ENCODE peak calls at places on chromosome 2, in eight cellular contexts. S, Y, I, H, D, X, A and P are unnamed samples. For H3K36me3 and H3K4me1, the result is how much of the 10 kb centered on the place peaks cover.

GRCh38 chr2:23418490-23418911 is 33.5 kb downstream of the KLHL29 start:
- DNase-seq in A (peak), D (no peak), S (no peak), I (no peak), H (peak), X (peak), Y (no peak), P (no peak)

GRCh38 chr2:85326946-85327756 is 638 bp downstream of the TGOLN2 start:
- DNase-seq in H (peak), X (peak), A (peak), Y (peak), D (peak), S (peak), I (peak), P (no peak)

GRCh38 chr2:150319085-150319484 is 168.4 kb downstream of the RND3 start:
- DNase-seq in A (no peak), D (no peak), X (no peak), Y (no peak), I (no peak), S (no peak), H (no peak), P (no peak)

GRCh38 chr2:163191372-163191771 is 352.8 kb upstream of the KCNH7 start:
- DNase-seq in H (peak), I (peak), S (no peak), Y (peak), D (no peak), X (peak), A (peak), P (no peak)

GRCh38 chr2:104026726-104027125 is 827.2 kb upstream of the POU3F3 start:
- DNase-seq in D (no peak), X (peak), S (no peak), H (no peak), Y (no peak), A (no peak), I (no peak), P (no peak)

GRCh38 chr2:215401896-215402379 is 33.9 kb downstream of the FN1 start:
- DNase-seq in Y (no peak), X (peak), I (peak), A (peak), D (no peak), S (no peak), H (peak), P (no peak)

GRCh38 chr2:73243884-73244570 is 9.9 kb downstream of the CCT7 start:
- DNase-seq in X (peak), Y (no peak), A (peak), S (peak), H (peak), D (peak), I (no peak), P (no peak)

GRCh38 chr2:222404126-222404891 is 20.0 kb upstream of the SGPP2 start:
- DNase-seq in Y (peak), D (no peak), A (no peak), I (peak), S (no peak), H (peak), X (no peak), P (no peak)

GRCh38 chr2:18763338-18763737 is 174.0 kb upstream of the NT5C1B start:
- DNase-seq in Y (no peak), A (no peak), X (peak), S (no peak), H (peak), I (no peak), D (no peak), P (no peak)

DNA sequence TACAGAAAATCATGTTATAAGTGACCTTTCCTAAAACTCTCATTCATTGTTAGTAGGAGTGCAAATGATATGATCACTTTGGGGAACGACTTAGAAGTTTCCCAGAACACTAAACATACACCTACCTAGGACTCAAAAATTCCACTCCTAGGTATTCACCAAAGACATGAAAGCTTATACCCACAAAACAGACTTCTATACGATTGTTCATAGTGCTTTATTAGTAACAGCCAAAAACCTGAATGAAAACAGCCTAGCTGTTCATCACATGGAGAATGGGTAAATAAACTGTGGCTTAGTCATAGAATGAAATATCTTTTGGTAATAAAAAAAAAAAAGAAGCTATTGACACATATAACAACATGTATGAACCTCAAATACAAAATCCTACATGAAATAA is 8.8 kb downstream of the NOL10 start:
- DNase-seq in Y (no peak), A (peak), H (no peak), S (no peak), I (no peak), D (no peak), X (no peak), P (no peak)
- H3K36me3 ChIP-seq in Y (under half), A (under half), H (under half), S (under half), I (half or more), D (under half), X (under half), P (under half)

DNA sequence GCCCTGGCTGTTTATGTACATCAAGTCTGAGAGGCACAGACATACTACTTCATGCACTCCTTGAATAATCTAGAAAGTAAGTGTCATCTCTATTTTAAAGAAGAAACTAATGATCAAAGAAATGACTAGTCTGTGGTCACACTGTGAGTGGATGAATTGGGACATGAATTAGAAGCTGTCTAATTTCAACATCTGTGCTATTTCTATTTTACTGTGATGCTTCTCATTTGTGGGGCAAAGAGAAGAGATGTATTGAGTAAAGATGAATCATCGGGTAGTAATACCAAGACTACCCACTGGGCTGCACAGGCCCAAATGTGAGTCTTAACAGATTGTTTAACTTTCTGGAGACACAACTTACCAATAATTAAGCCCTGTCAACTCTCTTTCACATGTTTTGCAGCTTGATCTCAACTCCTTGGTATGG is 42.4 kb upstream of the MTIF2 start:
- DNase-seq in Y (no peak), I (no peak), X (peak), D (no peak), H (peak), A (peak), S (no peak), P (no peak)
- TF ChIP-seq CTCF in Y (no peak), I (no peak), X (peak), D (peak), H (peak), A (peak), S (peak), P (no peak)

DNA sequence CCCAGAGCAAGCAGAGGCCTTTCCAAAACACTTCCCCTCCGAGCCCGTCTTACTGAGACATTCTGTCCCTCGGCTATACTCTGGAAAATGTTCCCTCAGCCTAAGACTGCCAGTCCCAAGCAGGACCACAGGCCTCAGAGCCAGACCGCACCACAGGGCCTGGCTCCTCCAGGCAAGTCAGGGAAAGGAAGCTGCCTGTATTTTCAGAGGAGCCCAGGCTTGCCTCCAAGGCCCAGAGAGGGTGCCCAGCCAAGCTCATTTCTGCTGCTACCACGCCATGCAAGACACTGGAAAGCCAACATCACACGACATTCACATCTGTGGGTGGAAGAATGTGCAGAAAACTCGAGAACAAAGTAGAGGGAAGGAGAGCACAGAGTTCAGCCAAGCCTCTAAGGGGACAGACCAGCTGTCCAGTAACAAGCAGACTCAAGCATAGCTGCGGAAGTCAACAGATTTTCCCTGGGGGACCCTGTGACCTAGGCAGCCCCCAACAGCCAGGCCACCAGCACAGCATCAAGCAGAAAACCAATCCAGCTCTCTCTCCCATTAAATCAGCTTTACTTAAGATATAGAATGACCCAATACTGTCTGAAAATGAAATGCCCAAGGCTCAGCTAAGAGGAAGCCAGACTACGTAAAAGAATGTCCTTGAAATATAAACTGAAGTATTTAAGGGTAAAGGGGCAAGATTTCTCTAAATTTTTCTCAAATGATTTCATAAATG is 123.9 kb downstream of the ZFP36L2 start:
- DNase-seq in I (peak), Y (no peak), H (no peak), X (peak), A (no peak), D (peak), S (no peak), P (no peak)
- H3K4me1 ChIP-seq in I (under half), Y (under half), H (under half), X (under half), A (under half), D (under half), S (under half), P (under half)

GRCh38 chr2:20254731-20255130 is 29.8 kb upstream of the SDC1 start:
- DNase-seq in S (no peak), D (no peak), Y (no peak), I (no peak), A (no peak), H (no peak), X (no peak), P (no peak)
- H3K36me3 ChIP-seq in S (under half), D (half or more), Y (under half), I (half or more), A (half or more), H (half or more), X (under half), P (half or more)